ENCODE peak calls at places on chromosomes 16 and 17, in eight cellular contexts. M is fibroblast of mammary gland; G is mucosa of descending colon; S is stimulated activated CD8-positive, alpha-beta memory T cell treated with anti-CD3 and anti-CD28 coated beads, Interleukin-7, amount 100 ng/mL, for 24 hours; F is AG09319; D is ACHN; J is CD8-positive, alpha-beta T cell; V is body of pancreas. K is an unnamed sample.

GRCh38 chr17:27609606-27610303 is 21.2 kb upstream of the LGALS9 start:
- DNase-seq in G (peak), V (peak), S (no peak), F (peak), M (peak), D (peak), J (no peak), K (no peak)

GRCh38 chr17:78381601-78382168 is 3.2 kb downstream of the PGS1 start:
- DNase-seq in D (peak), G (no peak), M (peak), V (no peak), F (no peak), S (no peak), J (no peak), K (no peak)

GRCh38 chr17:1957037-1957436 is 68.1 kb downstream of the RTN4RL1 start:
- DNase-seq in V (no peak), G (no peak), F (no peak), D (no peak), J (no peak), S (no peak), M (peak), K (no peak)

GRCh38 chr16:23310744-23311143 is 8.6 kb downstream of the SCNN1B start:
- DNase-seq in D (no peak), F (no peak), V (no peak), S (no peak), M (no peak), J (no peak), G (peak), K (no peak)

GRCh38 chr16:914453-914852 is 56.3 kb downstream of the LMF1 start:
- DNase-seq in D (peak), V (no peak), F (no peak), M (peak), G (no peak), J (no peak), S (no peak), K (no peak)

GRCh38 chr17:56431736-56432135 is 161.8 kb upstream of the NOG start:
- DNase-seq in D (no peak), M (no peak), F (no peak), V (no peak), S (no peak), J (no peak), G (no peak), K (no peak)

GRCh38 chr17:32873114-32873513 is 3.8 kb downstream of the MYO1D start:
- DNase-seq in F (no peak), D (no peak), V (no peak), M (no peak), S (no peak), G (no peak), J (no peak), K (no peak)

GRCh38 chr16:73096510-73096909 is 48.6 kb upstream of the ZFHX3 start:
- DNase-seq in V (no peak), M (no peak), J (no peak), G (no peak), D (no peak), S (no peak), F (no peak), K (no peak)

K was measured in NCI-H1436 treated with DMSO at 0.1 percent for 48 hours.